ENCODE peak calls at places on chromosomes 11 and 22, in six cellular contexts. I is right atrium auricular region; O is CD4-positive, CD25-positive, alpha-beta regulatory T cell; C is Peyer's patch; D is left ventricle myocardium inferior; G is uterus. B is an unnamed sample.

GRCh38 chr11:64745523-64746328 is 1.8 kb upstream of the RASGRP2 start:
- DNase-seq in I (peak), O (peak), C (peak), D (peak), G (peak), B (peak)

GRCh38 chr11:65498977-65499712 is at the start of gene MALAT1:
- DNase-seq in I (peak), O (peak), C (peak), D (peak), G (peak), B (peak)

GRCh38 chr11:122646549-122647340 is 8.8 kb upstream of the UBASH3B start:
- DNase-seq in I (no peak), O (no peak), C (no peak), D (no peak), G (no peak), B (no peak)

GRCh38 chr11:123559418-123559817 is 95.0 kb downstream of the SCN3B start:
- DNase-seq in I (no peak), O (no peak), C (no peak), D (no peak), G (no peak), B (no peak)

GRCh38 chr11:107848345-107848744 is 10.2 kb downstream of the SLC35F2 start:
- DNase-seq in I (no peak), O (no peak), C (no peak), D (no peak), G (no peak), B (no peak)

GRCh38 chr11:59754494-59754858 is 700 bp upstream of the STX3 start:
- DNase-seq in I (no peak), O (no peak), C (peak), D (peak), G (peak), B (no peak)

GRCh38 chr11:130827697-130828377 is 88.4 kb downstream of the SNX19 start:
- DNase-seq in I (peak), O (no peak), C (peak), D (peak), G (peak), B (no peak)

GRCh38 chr22:23070418-23071162 is at the start of gene GNAZ:
- DNase-seq in I (no peak), O (peak), C (peak), D (no peak), G (peak), B (no peak)

GRCh38 chr11:122523841-122524531 is 131.5 kb upstream of the UBASH3B start:
- DNase-seq in I (no peak), O (no peak), C (no peak), D (peak), G (no peak), B (no peak)

GRCh38 chr22:33474587-33474986 is 416.4 kb upstream of the SYN3 start:
- DNase-seq in I (no peak), O (no peak), C (no peak), D (no peak), G (no peak), B (no peak)

GRCh38 chr11:100936781-100937180 is 192.8 kb downstream of the PGR start:
- DNase-seq in I (no peak), O (no peak), C (no peak), D (no peak), G (no peak), B (no peak)

GRCh38 chr11:93662177-93662575 is 694 bp downstream of the CEP295 start:
- DNase-seq in I (no peak), O (no peak), C (no peak), D (no peak), G (no peak), B (no peak)

GRCh38 chr11:1927151-1928037 is 7.9 kb downstream of the TNNT3 start:
- DNase-seq in I (no peak), O (no peak), C (no peak), D (no peak), G (peak), B (no peak)

GRCh38 chr11:133163463-133164419 is 368.6 kb downstream of the OPCML start:
- DNase-seq in I (no peak), O (no peak), C (peak), D (no peak), G (no peak), B (no peak)

GRCh38 chr11:104000798-104001197 is 35.6 kb upstream of the DDI1 start:
- DNase-seq in I (no peak), O (no peak), C (no peak), D (no peak), G (no peak), B (no peak)

GRCh38 chr11:18091731-18092130 is 14.2 kb downstream of the SAAL1 start:
- DNase-seq in I (no peak), O (no peak), C (no peak), D (no peak), G (no peak), B (no peak)

GRCh38 chr11:134373591-134374052 is 38.4 kb downstream of the B3GAT1 start:
- DNase-seq in I (no peak), O (no peak), C (no peak), D (no peak), G (no peak), B (no peak)

GRCh38 chr11:126978155-126978554 is 22.4 kb downstream of the KIRREL3 start:
- DNase-seq in I (no peak), O (no peak), C (no peak), D (no peak), G (no peak), B (no peak)

GRCh38 chr11:114259124-114259526 is 37.1 kb upstream of the NNMT start:
- DNase-seq in I (peak), O (no peak), C (peak), D (peak), G (peak), B (no peak)

DNA sequence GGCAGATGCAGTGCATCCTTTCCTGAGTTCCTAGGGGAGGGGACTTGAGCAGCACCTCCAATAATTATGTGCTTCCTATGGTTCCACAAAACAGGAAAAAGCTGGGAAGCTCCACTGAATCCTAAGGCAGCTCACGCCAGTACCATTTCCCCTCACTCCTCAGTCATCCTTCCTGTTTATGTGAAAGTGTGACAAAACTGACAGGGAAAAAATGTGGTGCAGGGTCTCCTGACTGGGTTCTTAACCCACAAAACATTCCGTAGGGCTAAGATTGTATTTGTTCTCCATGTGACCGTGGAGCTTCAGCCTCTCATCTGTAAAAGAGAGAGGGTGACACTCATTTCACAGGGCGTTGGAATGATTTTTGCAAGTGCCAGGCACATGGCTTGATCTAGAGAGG is 12.2 kb upstream of the LYVE1 start:
- DNase-seq in I (no peak), O (no peak), C (no peak), D (no peak), G (no peak), B (no peak)
- H3K27ac ChIP-seq in I (no peak), O (no peak), C (peak), D (peak), G (no peak), B (no peak)

GRCh38 chr11:86668929-86669328 is 3.5 kb downstream of the ME3 start:
- DNase-seq in I (no peak), O (no peak), C (no peak), D (no peak), G (no peak), B (no peak)

GRCh38 chr11:86669424-86669823 is 3.0 kb downstream of the ME3 start:
- DNase-seq in I (no peak), O (no peak), C (no peak), D (no peak), G (no peak), B (no peak)

GRCh38 chr11:86672007-86672621 is at the start of gene ME3:
- DNase-seq in I (peak), O (no peak), C (peak), D (peak), G (peak), B (no peak)

GRCh38 chr11:86671386-86672006 is 920 bp downstream of the ME3 start:
- DNase-seq in I (peak), O (no peak), C (peak), D (peak), G (peak), B (no peak)

DNA sequence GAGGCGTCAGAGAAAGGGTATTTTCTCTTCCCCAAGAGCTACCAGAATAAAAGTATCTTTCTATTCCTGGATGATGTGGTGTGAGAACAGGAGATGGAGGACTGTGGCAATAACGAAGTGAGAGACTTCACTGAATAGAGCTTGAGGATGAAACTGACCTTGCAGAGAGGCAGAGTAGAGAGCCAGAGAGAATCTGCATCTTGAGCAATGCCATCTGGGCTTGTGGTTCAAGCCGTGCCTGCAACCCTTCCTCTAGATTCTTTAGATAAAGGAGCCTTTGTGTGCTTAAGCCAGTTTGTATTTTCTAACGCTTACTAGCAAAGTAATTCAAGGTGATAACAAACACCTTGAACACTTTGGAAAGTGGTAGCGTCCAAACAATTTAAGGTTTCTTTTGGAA is 2.2 kb downstream of the ME3 start:
- DNase-seq in I (no peak), O (no peak), C (no peak), D (no peak), G (no peak), B (no peak)
- H3K4me3 ChIP-seq in I (no peak), O (no peak), C (no peak), D (peak), G (no peak), B (no peak)

DNA sequence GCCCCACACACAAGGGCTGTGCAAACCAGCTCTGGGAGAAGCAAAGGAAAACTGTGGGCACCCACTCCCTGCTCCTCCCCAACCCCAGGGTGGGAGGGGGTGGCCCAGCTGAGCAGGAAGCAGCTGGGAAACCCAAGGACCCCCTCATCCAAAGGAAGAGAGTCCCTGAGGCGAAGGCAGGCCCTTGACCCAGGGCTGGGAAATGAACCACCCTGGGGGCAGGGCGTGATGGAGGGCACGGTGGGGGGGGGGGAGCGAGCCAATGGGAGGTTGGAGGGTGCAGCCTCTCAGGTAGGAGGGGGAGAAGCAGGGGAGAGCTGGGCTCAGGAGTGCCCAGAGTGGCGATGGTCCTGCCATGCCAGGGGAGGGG is 16.8 kb downstream of the SCN4B start:
- DNase-seq in I (no peak), O (no peak), C (no peak), D (no peak), G (no peak), B (no peak)
- H3K27ac ChIP-seq in I (no peak), O (no peak), C (no peak), D (no peak), G (no peak), B (no peak)

GRCh38 chr22:37032134-37032534 is 12.6 kb downstream of the MPST start:
- DNase-seq in I (no peak), O (no peak), C (no peak), D (no peak), G (no peak), B (no peak)
- H3K4me3 ChIP-seq in I (no peak), O (no peak), C (no peak), D (no peak), G (no peak), B (no peak)

GRCh38 chr22:25728064-25728463 is 13.9 kb upstream of the MYO18B start:
- DNase-seq in I (no peak), O (no peak), C (no peak), D (no peak), G (no peak), B (no peak)
- H3K27ac ChIP-seq in I (no peak), O (no peak), C (no peak), D (no peak), G (no peak), B (no peak)